ENCODE peak calls at places on chromosomes 6 and 20, in four cellular contexts. F is mesendoderm, C is PC-3, P is left cardiac atrium. M is an unnamed sample.

GRCh38 chr6:140178550-140179334 is 804.3 kb upstream of the CITED2 start:
- DNase-seq in F (no peak), C (peak), P (no peak), M (peak)

GRCh38 chr20:54980321-54980960 is 505.0 kb downstream of the DOK5 start:
- DNase-seq in F (peak), C (peak), P (no peak), M (no peak)

GRCh38 chr20:57435498-57436222 is 44.5 kb downstream of the RBM38 start:
- DNase-seq in F (peak), C (peak), P (peak), M (peak)

GRCh38 chr6:91097316-91097878 is 510.5 kb upstream of the MAP3K7 start:
- DNase-seq in F (no peak), C (no peak), P (peak), M (no peak)

GRCh38 chr20:44217342-44218092 is 6.9 kb upstream of the OSER1 start:
- DNase-seq in F (peak), C (peak), P (peak), M (peak)

GRCh38 chr20:34143951-34144350 is 31.9 kb upstream of the EIF2S2 start:
- DNase-seq in F (no peak), C (no peak), P (no peak), M (peak)

GRCh38 chr6:94600648-94601047 is 976.7 kb upstream of the MANEA start:
- DNase-seq in F (peak), C (no peak), P (no peak), M (no peak)

GRCh38 chr20:19975436-19975799 is 41.7 kb upstream of the NAA20 start:
- DNase-seq in F (no peak), C (peak), P (peak), M (no peak)

GRCh38 chr20:38109025-38109541 is 56.0 kb downstream of the TGM2 start:
- DNase-seq in F (no peak), C (no peak), P (peak), M (peak)

GRCh38 chr6:30490031-30490876 is 945 bp downstream of the HLA-E start:
- DNase-seq in F (peak), C (peak), P (peak), M (peak)

GRCh38 chr20:6802227-6802626 is 34.7 kb downstream of the BMP2 start:
- DNase-seq in F (no peak), C (no peak), P (no peak), M (peak)

GRCh38 chr20:50519036-50519780 is 9.0 kb downstream of the PTPN1 start:
- DNase-seq in F (no peak), C (no peak), P (no peak), M (no peak)

GRCh38 chr6:137928286-137928685 is 61.2 kb downstream of the TNFAIP3 start:
- DNase-seq in F (no peak), C (no peak), P (no peak), M (no peak)

GRCh38 chr6:67630146-67630545 is 1004.9 kb upstream of the ADGRB3 start:
- DNase-seq in F (peak), C (peak), P (no peak), M (peak)

GRCh38 chr20:23244916-23245552 is 105.6 kb upstream of the NXT1 start:
- DNase-seq in F (no peak), C (no peak), P (no peak), M (no peak)

GRCh38 chr6:169289671-169290408 is 36.2 kb upstream of the THBS2 start:
- DNase-seq in F (no peak), C (peak), P (peak), M (peak)

GRCh38 chr6:10643214-10643641 is 51.2 kb downstream of the C6orf52 start:
- DNase-seq in F (no peak), C (no peak), P (no peak), M (no peak)

GRCh38 chr6:134373282-134373922 is 55.5 kb upstream of the SGK1 start:
- DNase-seq in F (no peak), C (peak), P (peak), M (peak)

GRCh38 chr20:19495905-19496703 is 262.0 kb upstream of the RIN2 start:
- DNase-seq in F (no peak), C (no peak), P (no peak), M (no peak)

GRCh38 chr6:160330621-160331020 is 17.6 kb upstream of the SLC22A3 start:
- DNase-seq in F (no peak), C (no peak), P (no peak), M (no peak)

GRCh38 chr6:104540743-104541142 is 319.0 kb downstream of the HACE1 start:
- DNase-seq in F (no peak), C (no peak), P (no peak), M (no peak)